ENCODE peak calls at places on chromosome 5, in four cellular contexts. One of them, this sample, is unnamed.

GRCh38 chr5:82031220-82032119 is 59.6 kb downstream of the ATG10 start:
- DNase-seq in anterior cingulate cortex: no peak
- DNase-seq in neural progenitor cell: peak
- DNase-seq in lung microvascular endothelial cell: no peak
- DNase-seq in this sample: no peak

GRCh38 chr5:83467315-83468044 is 4.1 kb upstream of the VCAN start:
- DNase-seq in anterior cingulate cortex: no peak
- DNase-seq in neural progenitor cell: peak
- DNase-seq in lung microvascular endothelial cell: no peak
- DNase-seq in this sample: no peak

GRCh38 chr5:68456756-68457217 is 241.2 kb downstream of the PIK3R1 start:
- DNase-seq in anterior cingulate cortex: no peak
- DNase-seq in neural progenitor cell: no peak
- DNase-seq in lung microvascular endothelial cell: peak
- DNase-seq in this sample: no peak

GRCh38 chr5:24816206-24816605 is 171.4 kb upstream of the CDH10 start:
- DNase-seq in anterior cingulate cortex: no peak
- DNase-seq in neural progenitor cell: no peak
- DNase-seq in lung microvascular endothelial cell: no peak
- DNase-seq in this sample: no peak

GRCh38 chr5:57456531-57457135 is 26.0 kb downstream of the ACTBL2 start:
- DNase-seq in anterior cingulate cortex: no peak
- DNase-seq in neural progenitor cell: no peak
- DNase-seq in lung microvascular endothelial cell: peak
- DNase-seq in this sample: peak

GRCh38 chr5:10335711-10336470 is 17.6 kb upstream of the MARCHF6 start:
- DNase-seq in anterior cingulate cortex: no peak
- DNase-seq in neural progenitor cell: no peak
- DNase-seq in lung microvascular endothelial cell: no peak
- DNase-seq in this sample: no peak

GRCh38 chr5:55062039-55062779 is 38.2 kb downstream of the GZMK start:
- DNase-seq in anterior cingulate cortex: no peak
- DNase-seq in neural progenitor cell: no peak
- DNase-seq in lung microvascular endothelial cell: no peak
- DNase-seq in this sample: no peak

GRCh38 chr5:122612901-122613300 is 162.0 kb upstream of the SNX2 start:
- DNase-seq in anterior cingulate cortex: no peak
- DNase-seq in neural progenitor cell: no peak
- DNase-seq in lung microvascular endothelial cell: no peak
- DNase-seq in this sample: no peak

GRCh38 chr5:95794070-95794516 is 28.4 kb downstream of the GLRX start:
- DNase-seq in anterior cingulate cortex: no peak
- DNase-seq in neural progenitor cell: no peak
- DNase-seq in lung microvascular endothelial cell: no peak
- DNase-seq in this sample: no peak

GRCh38 chr5:44294492-44294891 is 94.7 kb downstream of the FGF10 start:
- DNase-seq in anterior cingulate cortex: no peak
- DNase-seq in neural progenitor cell: no peak
- DNase-seq in lung microvascular endothelial cell: no peak
- DNase-seq in this sample: no peak

GRCh38 chr5:159855476-159856157 is 60.7 kb upstream of the ADRA1B start:
- DNase-seq in anterior cingulate cortex: no peak
- DNase-seq in neural progenitor cell: no peak
- DNase-seq in lung microvascular endothelial cell: no peak
- DNase-seq in this sample: no peak

GRCh38 chr5:132386644-132387286 is 17.3 kb downstream of the SLC22A5 start:
- DNase-seq in anterior cingulate cortex: peak
- DNase-seq in neural progenitor cell: peak
- DNase-seq in lung microvascular endothelial cell: peak
- DNase-seq in this sample: peak

GRCh38 chr5:96855041-96855872 is 21.0 kb upstream of the ERAP2 start:
- DNase-seq in anterior cingulate cortex: peak
- DNase-seq in neural progenitor cell: no peak
- DNase-seq in lung microvascular endothelial cell: no peak
- DNase-seq in this sample: no peak

GRCh38 chr5:122805481-122805880 is 30.6 kb downstream of the SNX2 start:
- DNase-seq in anterior cingulate cortex: no peak
- DNase-seq in neural progenitor cell: no peak
- DNase-seq in lung microvascular endothelial cell: no peak
- DNase-seq in this sample: no peak